ENCODE peak calls at places on chromosomes 12 and 14, in ten cellular contexts. One of them, this sample, is unnamed.

GRCh38 chr14:30015471-30015870 is 87.8 kb upstream of the PRKD1 start:
- DNase-seq in neural crest cell: no peak
- DNase-seq in GM06990: no peak
- DNase-seq in NAMALWA: no peak
- DNase-seq in colonic mucosa: no peak
- DNase-seq in M059J: no peak
- DNase-seq in lower lobe of right lung: no peak
- DNase-seq in kidney tubule cell: no peak
- DNase-seq in effector CD4-positive, alpha-beta T cell: no peak
- DNase-seq in fibroblast of the aortic adventitia: no peak
- DNase-seq in this sample: no peak

GRCh38 chr12:13882176-13882575 is 99.2 kb downstream of the GRIN2B start:
- DNase-seq in neural crest cell: no peak
- DNase-seq in GM06990: no peak
- DNase-seq in NAMALWA: no peak
- DNase-seq in colonic mucosa: no peak
- DNase-seq in M059J: no peak
- DNase-seq in lower lobe of right lung: no peak
- DNase-seq in kidney tubule cell: no peak
- DNase-seq in effector CD4-positive, alpha-beta T cell: no peak
- DNase-seq in fibroblast of the aortic adventitia: no peak
- DNase-seq in this sample: no peak

GRCh38 chr14:33782923-33783322 is 168.0 kb downstream of the EGLN3 start:
- DNase-seq in neural crest cell: no peak
- DNase-seq in GM06990: no peak
- DNase-seq in NAMALWA: no peak
- DNase-seq in colonic mucosa: no peak
- DNase-seq in M059J: no peak
- DNase-seq in lower lobe of right lung: no peak
- DNase-seq in kidney tubule cell: no peak
- DNase-seq in effector CD4-positive, alpha-beta T cell: no peak
- DNase-seq in fibroblast of the aortic adventitia: no peak
- DNase-seq in this sample: no peak

GRCh38 chr12:56935157-56935556 is 949 bp upstream of the SDR9C7 start:
- DNase-seq in neural crest cell: no peak
- DNase-seq in GM06990: no peak
- DNase-seq in NAMALWA: no peak
- DNase-seq in colonic mucosa: no peak
- DNase-seq in M059J: no peak
- DNase-seq in lower lobe of right lung: no peak
- DNase-seq in kidney tubule cell: peak
- DNase-seq in effector CD4-positive, alpha-beta T cell: no peak
- DNase-seq in fibroblast of the aortic adventitia: no peak
- DNase-seq in this sample: no peak

GRCh38 chr14:35400707-35401421 is 3.7 kb downstream of the NFKBIA start:
- DNase-seq in neural crest cell: no peak
- DNase-seq in GM06990: no peak
- DNase-seq in NAMALWA: no peak
- DNase-seq in colonic mucosa: no peak
- DNase-seq in M059J: no peak
- DNase-seq in lower lobe of right lung: no peak
- DNase-seq in kidney tubule cell: peak
- DNase-seq in effector CD4-positive, alpha-beta T cell: peak
- DNase-seq in fibroblast of the aortic adventitia: peak
- DNase-seq in this sample: no peak

GRCh38 chr12:24069532-24070395 is 120.3 kb upstream of the SOX5 start:
- DNase-seq in neural crest cell: peak
- DNase-seq in GM06990: no peak
- DNase-seq in NAMALWA: no peak
- DNase-seq in colonic mucosa: peak
- DNase-seq in M059J: no peak
- DNase-seq in lower lobe of right lung: no peak
- DNase-seq in kidney tubule cell: no peak
- DNase-seq in effector CD4-positive, alpha-beta T cell: no peak
- DNase-seq in fibroblast of the aortic adventitia: peak
- DNase-seq in this sample: no peak

GRCh38 chr12:16526693-16527092 is 79.3 kb downstream of the LMO3 start:
- DNase-seq in neural crest cell: no peak
- DNase-seq in GM06990: no peak
- DNase-seq in NAMALWA: no peak
- DNase-seq in colonic mucosa: no peak
- DNase-seq in M059J: peak
- DNase-seq in lower lobe of right lung: no peak
- DNase-seq in kidney tubule cell: peak
- DNase-seq in effector CD4-positive, alpha-beta T cell: no peak
- DNase-seq in fibroblast of the aortic adventitia: peak
- DNase-seq in this sample: peak

GRCh38 chr14:28157887-28158791 is 608.4 kb upstream of the FOXG1 start:
- DNase-seq in neural crest cell: no peak
- DNase-seq in GM06990: no peak
- DNase-seq in NAMALWA: peak
- DNase-seq in colonic mucosa: no peak
- DNase-seq in M059J: peak
- DNase-seq in lower lobe of right lung: no peak
- DNase-seq in kidney tubule cell: no peak
- DNase-seq in effector CD4-positive, alpha-beta T cell: no peak
- DNase-seq in fibroblast of the aortic adventitia: no peak
- DNase-seq in this sample: peak

GRCh38 chr14:89351364-89351957 is 65.6 kb downstream of the FOXN3 start:
- DNase-seq in neural crest cell: no peak
- DNase-seq in GM06990: peak
- DNase-seq in NAMALWA: peak
- DNase-seq in colonic mucosa: peak
- DNase-seq in M059J: peak
- DNase-seq in lower lobe of right lung: peak
- DNase-seq in kidney tubule cell: no peak
- DNase-seq in effector CD4-positive, alpha-beta T cell: no peak
- DNase-seq in fibroblast of the aortic adventitia: peak
- DNase-seq in this sample: no peak

GRCh38 chr12:51246254-51246853 is 7.7 kb downstream of the DAZAP2 start:
- DNase-seq in neural crest cell: no peak
- DNase-seq in GM06990: no peak
- DNase-seq in NAMALWA: no peak
- DNase-seq in colonic mucosa: peak
- DNase-seq in M059J: peak
- DNase-seq in lower lobe of right lung: no peak
- DNase-seq in kidney tubule cell: peak
- DNase-seq in effector CD4-positive, alpha-beta T cell: no peak
- DNase-seq in fibroblast of the aortic adventitia: peak
- DNase-seq in this sample: peak

GRCh38 chr12:7705846-7706245 is 5.4 kb upstream of the DPPA3 start:
- DNase-seq in neural crest cell: no peak
- DNase-seq in GM06990: no peak
- DNase-seq in NAMALWA: no peak
- DNase-seq in colonic mucosa: no peak
- DNase-seq in M059J: no peak
- DNase-seq in lower lobe of right lung: no peak
- DNase-seq in kidney tubule cell: no peak
- DNase-seq in effector CD4-positive, alpha-beta T cell: no peak
- DNase-seq in fibroblast of the aortic adventitia: no peak
- DNase-seq in this sample: no peak

GRCh38 chr12:121976950-121977349 is 44.7 kb upstream of the BCL7A start:
- DNase-seq in neural crest cell: no peak
- DNase-seq in GM06990: no peak
- DNase-seq in NAMALWA: no peak
- DNase-seq in colonic mucosa: no peak
- DNase-seq in M059J: no peak
- DNase-seq in lower lobe of right lung: no peak
- DNase-seq in kidney tubule cell: no peak
- DNase-seq in effector CD4-positive, alpha-beta T cell: no peak
- DNase-seq in fibroblast of the aortic adventitia: no peak
- DNase-seq in this sample: no peak

GRCh38 chr12:7869137-7869536 is 3.6 kb downstream of the SLC2A14 start:
- DNase-seq in neural crest cell: no peak
- DNase-seq in GM06990: no peak
- DNase-seq in NAMALWA: no peak
- DNase-seq in colonic mucosa: no peak
- DNase-seq in M059J: no peak
- DNase-seq in lower lobe of right lung: no peak
- DNase-seq in kidney tubule cell: no peak
- DNase-seq in effector CD4-positive, alpha-beta T cell: no peak
- DNase-seq in fibroblast of the aortic adventitia: peak
- DNase-seq in this sample: no peak

This sample was measured in HT1080.